ENCODE peak calls at places on chromosomes 11 and 22, in eight cellular contexts. B, K, F, Q, O, Z, M and X are unnamed samples.
A peak's percentile ranks its signal among the peaks of the same experiment; 100 is the strongest.

GRCh38 chr22:50276143-50276542 is 6.0 kb upstream of the MAPK11 start:
- DNase-seq in F (peak; percentile 82), K (peak; percentile 40), B (no peak), Z (peak; percentile 87), Q (no peak), M (peak; percentile 24), O (no peak), X (peak; percentile 55)

GRCh38 chr22:45879552-45879949 is 97.4 kb downstream of the WNT7B start:
- DNase-seq in Q (no peak), F (no peak), K (no peak), Z (peak; percentile 42), O (no peak), M (no peak), B (no peak), X (no peak)

GRCh38 chr11:12762283-12762682 is 88.1 kb downstream of the TEAD1 start:
- DNase-seq in O (no peak), F (no peak), B (no peak), Q (no peak), M (no peak), Z (no peak), K (no peak), X (no peak)

GRCh38 chr11:396948-397548 is 3.0 kb downstream of the PKP3 start:
- DNase-seq in M (peak; percentile 43), O (no peak), B (no peak), K (peak; percentile 36), Q (no peak), Z (peak; percentile 82), F (peak; percentile 63), X (no peak)

GRCh38 chr11:43419460-43419859 is 60.7 kb downstream of the TTC17 start:
- DNase-seq in F (no peak), M (peak; percentile 2), O (no peak), B (no peak), K (peak; percentile 8), Z (no peak), Q (no peak), X (no peak)

GRCh38 chr11:11229691-11230090 is 123.4 kb downstream of the CSNK2A3 start:
- DNase-seq in Q (no peak), M (no peak), K (no peak), Z (no peak), O (no peak), B (no peak), F (no peak), X (no peak)

GRCh38 chr11:72627594-72628281 is 46.5 kb downstream of the PDE2A start:
- DNase-seq in M (no peak), O (no peak), F (no peak), Q (no peak), Z (peak; percentile 93), K (no peak), B (no peak), X (peak; percentile 74)

GRCh38 chr11:33891714-33892327 is at the start of gene LMO2:
- DNase-seq in M (no peak), F (no peak), Q (no peak), K (no peak), O (no peak), Z (no peak), B (no peak), X (no peak)

GRCh38 chr11:78111298-78111697 is 28.1 kb downstream of the ALG8 start:
- DNase-seq in K (no peak), F (no peak), B (no peak), M (no peak), O (no peak), Q (no peak), Z (no peak), X (no peak)

GRCh38 chr22:11307996-11308395 is 4220.0 kb upstream of the OR11H1 start:
- DNase-seq in B (no peak), K (no peak), O (no peak), F (no peak), M (no peak), Q (no peak), Z (no peak), X (no peak)

GRCh38 chr11:9710852-9711251 is 47.0 kb downstream of the SWAP70 start:
- DNase-seq in Z (no peak), B (no peak), F (no peak), O (no peak), Q (no peak), K (no peak), M (no peak), X (no peak)

GRCh38 chr11:90219438-90219837 is 3.4 kb downstream of the CHORDC1 start:
- DNase-seq in O (no peak), K (no peak), F (no peak), Q (no peak), M (no peak), B (no peak), Z (no peak), X (no peak)

GRCh38 chr11:85768473-85769146 is 42.3 kb downstream of the SYTL2 start:
- DNase-seq in M (no peak), Z (no peak), Q (no peak), K (no peak), F (no peak), O (no peak), B (no peak), X (no peak)

GRCh38 chr11:3738723-3739122 is 58.6 kb downstream of the NUP98 start:
- DNase-seq in M (no peak), F (no peak), Z (no peak), B (no peak), Q (no peak), K (no peak), O (no peak), X (no peak)

GRCh38 chr11:71562120-71562519 is 3.2 kb upstream of the KRTAP5-10 start:
- DNase-seq in Z (no peak), K (no peak), F (no peak), M (no peak), B (no peak), Q (no peak), O (no peak), X (no peak)

GRCh38 chr11:15816270-15816871 is 540.0 kb downstream of the SOX6 start:
- DNase-seq in B (no peak), K (no peak), F (peak; percentile 22), O (no peak), Z (no peak), Q (peak; percentile 72), M (no peak), X (no peak)

GRCh38 chr11:94583885-94584500 is 16.8 kb downstream of the PIWIL4 start:
- DNase-seq in K (no peak), B (no peak), O (no peak), Z (no peak), M (no peak), F (no peak), Q (no peak), X (no peak)

GRCh38 chr11:69352715-69353325 is 58.9 kb downstream of the MYEOV start:
- DNase-seq in F (peak; percentile 85), O (no peak), Q (peak; percentile 93), M (no peak), Z (no peak), K (no peak), B (no peak), X (no peak)
- H3K27ac ChIP-seq in F (no peak overlapping the region), O (no peak overlapping the region), Q (peak overlapping the region; percentile 75), M (no peak overlapping the region), Z (no peak overlapping the region), K (no peak overlapping the region), B (no peak overlapping the region), X (no peak overlapping the region)

GRCh38 chr11:127223633-127224032 is 223.1 kb upstream of the KIRREL3 start:
- DNase-seq in Q (no peak), F (no peak), O (no peak), B (no peak), Z (no peak), M (no peak), K (no peak), X (no peak)
- H3K27ac ChIP-seq in Q (no peak overlapping the region), F (no peak overlapping the region), O (no peak overlapping the region), B (no peak overlapping the region), Z (no peak overlapping the region), M (no peak overlapping the region), K (no peak overlapping the region), X (no peak overlapping the region)

GRCh38 chr11:96238563-96239166 is 104.3 kb downstream of the MAML2 start:
- DNase-seq in K (no peak), Q (no peak), M (no peak), Z (no peak), B (no peak), O (no peak), F (no peak), X (no peak)
- H3K27ac ChIP-seq in K (no peak overlapping the region), Q (no peak overlapping the region), M (no peak overlapping the region), Z (peak overlapping the region; percentile 29), B (no peak overlapping the region), O (no peak overlapping the region), F (no peak overlapping the region), X (no peak overlapping the region)

DNA sequence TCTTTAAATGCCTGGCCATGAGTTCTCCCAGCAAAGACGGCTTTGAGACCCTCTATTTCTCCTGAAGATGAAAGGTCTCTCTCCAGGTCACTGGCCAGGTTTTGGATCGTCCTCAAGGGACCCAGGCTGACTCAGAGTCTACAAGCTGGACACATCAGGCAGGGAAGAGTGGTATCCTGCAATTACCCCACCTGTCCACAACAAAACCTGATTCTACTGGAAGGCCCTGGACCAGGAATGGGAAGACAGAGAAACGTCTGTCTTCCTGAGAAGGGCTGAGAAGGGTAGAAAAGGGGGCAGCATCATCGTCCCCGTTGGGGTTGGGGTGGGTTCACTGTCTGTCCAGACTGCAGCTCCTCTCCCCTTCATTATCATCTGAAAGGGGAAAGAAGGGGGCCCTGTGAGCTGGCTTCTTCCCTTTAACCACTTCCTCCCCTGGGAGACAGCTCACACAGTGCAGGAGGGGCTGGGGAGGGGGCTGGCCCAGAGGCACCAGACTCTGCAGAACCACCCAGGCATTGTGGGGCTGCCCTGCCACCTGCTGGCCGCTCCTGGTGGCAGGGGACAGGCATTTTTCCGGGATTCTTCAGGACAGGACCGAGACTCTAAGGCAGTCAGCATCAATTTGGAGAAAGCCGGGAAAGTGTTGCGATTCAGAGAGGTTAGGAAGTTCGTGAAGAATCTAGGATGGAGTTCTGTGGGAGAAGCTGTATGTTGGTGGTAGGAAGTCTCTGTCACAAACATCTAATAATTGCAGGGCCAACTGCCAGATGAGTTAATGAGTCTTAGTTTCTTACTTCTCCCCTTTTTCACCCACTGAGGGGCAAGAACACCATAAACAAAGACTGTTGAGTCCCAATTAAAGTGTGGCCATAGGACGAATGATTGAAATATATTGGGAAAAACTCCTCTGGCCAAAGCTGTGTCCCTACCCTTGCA is 57.6 kb downstream of the SYN3 start:
- DNase-seq in B (peak; percentile 67), O (peak; percentile 41), K (no peak), Q (no peak), M (peak; percentile 4), F (peak; percentile 43), Z (peak; percentile 76), X (no peak)
- H3K27ac ChIP-seq in B (no peak overlapping the region), O (no peak overlapping the region), K (no peak overlapping the region), Q (no peak overlapping the region), M (no peak overlapping the region), F (no peak overlapping the region), Z (no peak overlapping the region), X (no peak overlapping the region)